ENCODE peak calls at places on chromosomes 2 and 18, in five cellular contexts. E is neuronal stem cell; G is CD8-positive, alpha-beta T cell; Z is adipocyte; Y is right cardiac atrium. F is an unnamed sample.

GRCh38 chr2:215535726-215536125 is 99.9 kb upstream of the FN1 start:
- DNase-seq in E (no peak), G (no peak), Y (no peak), Z (peak; percentile 59), F (no peak)

GRCh38 chr18:63199743-63200241 is 119.8 kb downstream of the BCL2 start:
- DNase-seq in Y (no peak), G (peak; percentile 35), E (no peak), Z (no peak), F (no peak)

GRCh38 chr2:190713476-190713875 is 64.6 kb downstream of the NAB1 start:
- DNase-seq in Z (no peak), E (no peak), Y (no peak), G (no peak), F (no peak)

GRCh38 chr2:143873886-143874285 is 646.0 kb downstream of the ZEB2 start:
- DNase-seq in E (no peak), Z (no peak), Y (no peak), G (no peak), F (no peak)

GRCh38 chr2:26623541-26624497 is 17.3 kb downstream of the CIB4 start:
- DNase-seq in Y (no peak), Z (peak; percentile 56), E (no peak), G (no peak), F (no peak)

GRCh38 chr2:169036717-169037450 is 5.8 kb upstream of the ABCB11 start:
- DNase-seq in E (no peak), Z (no peak), Y (no peak), G (no peak), F (no peak)

GRCh38 chr2:23602113-23602512 is 217.1 kb downstream of the KLHL29 start:
- DNase-seq in E (no peak), Z (peak; percentile 90), Y (no peak), G (no peak), F (peak; percentile 51)

GRCh38 chr2:64704996-64705395 is 51.3 kb upstream of the SERTAD2 start:
- DNase-seq in E (no peak), Z (no peak), G (no peak), Y (no peak), F (no peak)

GRCh38 chr2:218261424-218262273 is 834 bp downstream of the GPBAR1 start:
- DNase-seq in Y (peak; percentile 40), Z (no peak), G (no peak), E (no peak), F (no peak)

GRCh38 chr2:63738019-63738418 is 103.7 kb upstream of the UGP2 start:
- DNase-seq in G (no peak), Y (no peak), Z (no peak), E (no peak), F (no peak)

GRCh38 chr2:241372376-241372992 is 16.4 kb downstream of the FARP2 start:
- DNase-seq in Z (no peak), G (no peak), E (no peak), Y (no peak), F (no peak)

GRCh38 chr2:25920326-25920725 is 42.0 kb upstream of the ASXL2 start:
- DNase-seq in Z (peak; percentile 86), Y (no peak), G (no peak), E (no peak), F (peak; percentile 60)

GRCh38 chr2:157875720-157876065 is 437 bp downstream of the ACVR1 start:
- DNase-seq in Y (no peak), G (peak; percentile 58), Z (peak; percentile 81), E (peak; percentile 48), F (no peak)

GRCh38 chr2:51290725-51291124 is 258.8 kb upstream of the NRXN1 start:
- DNase-seq in Y (no peak), E (no peak), Z (peak; percentile 35), G (no peak), F (peak; percentile 10)

GRCh38 chr2:107785756-107786155 is 40.9 kb upstream of the RGPD4 start:
- DNase-seq in E (no peak), Y (no peak), Z (no peak), G (no peak), F (no peak)

GRCh38 chr2:233942731-233943130 is 25.6 kb downstream of the TRPM8 start:
- DNase-seq in Z (no peak), E (no peak), G (no peak), Y (no peak), F (no peak)

GRCh38 chr18:26003391-26003790 is 87.0 kb downstream of the SS18 start:
- DNase-seq in G (no peak), Y (no peak), E (no peak), Z (no peak), F (no peak)

GRCh38 chr18:76923485-76924085 is 101.2 kb downstream of the ZNF236 start:
- DNase-seq in Z (peak; percentile 11), G (no peak), Y (no peak), E (peak; percentile 15), F (no peak)

GRCh38 chr2:29587791-29588190 is 333.6 kb downstream of the ALK start:
- DNase-seq in Y (no peak), G (no peak), Z (no peak), E (no peak), F (no peak)

GRCh38 chr2:128812183-128812940 is 493.7 kb upstream of the HS6ST1 start:
- DNase-seq in E (no peak), Z (no peak), Y (no peak), G (no peak), F (no peak)

GRCh38 chr2:193776988-193777387 is 1582.3 kb upstream of the TMEFF2 start:
- DNase-seq in Y (no peak), E (no peak), G (no peak), Z (no peak), F (no peak)

GRCh38 chr2:98293003-98293402 is 53.3 kb upstream of the CNGA3 start:
- DNase-seq in E (no peak), G (no peak), Z (no peak), Y (no peak), F (no peak)

GRCh38 chr2:234373060-234373459 is 123.8 kb downstream of the ARL4C start:
- DNase-seq in Y (no peak), E (no peak), G (no peak), Z (no peak), F (no peak)

GRCh38 chr2:44944102-44944951 is 2.8 kb downstream of the SIX3 start:
- DNase-seq in E (no peak), Y (peak; percentile 44), G (no peak), Z (no peak), F (no peak)

GRCh38 chr2:234412726-234413125 is 84.2 kb downstream of the ARL4C start:
- DNase-seq in G (no peak), E (no peak), Z (peak; percentile 30), Y (no peak), F (no peak)

GRCh38 chr2:156784034-156784433 is 347.9 kb downstream of the GPD2 start:
- DNase-seq in G (no peak), Z (no peak), E (no peak), Y (no peak), F (no peak)

GRCh38 chr2:31945572-31945935 is 65.3 kb downstream of the MEMO1 start:
- DNase-seq in G (no peak), E (no peak), Z (no peak), Y (no peak), F (no peak)

GRCh38 chr2:2116657-2117056 is 214.4 kb downstream of the MYT1L start:
- DNase-seq in Y (no peak), E (no peak), G (no peak), Z (no peak), F (no peak)

GRCh38 chr2:10614940-10615339 is 74.8 kb downstream of the NOL10 start:
- DNase-seq in E (no peak), Y (no peak), G (no peak), Z (peak; percentile 9), F (no peak)

GRCh38 chr2:72255540-72255939 is 107.9 kb upstream of the CYP26B1 start:
- DNase-seq in G (no peak), E (no peak), Y (no peak), Z (no peak), F (no peak)

GRCh38 chr2:208594642-208595385 is 188.2 kb downstream of the PTH2R start:
- DNase-seq in E (no peak), Y (no peak), G (no peak), Z (no peak), F (no peak)
- H3K4me3 ChIP-seq in E (no peak overlapping the region), Y (no peak overlapping the region), G (no peak overlapping the region), Z (no peak overlapping the region), F (no peak overlapping the region)

DNA sequence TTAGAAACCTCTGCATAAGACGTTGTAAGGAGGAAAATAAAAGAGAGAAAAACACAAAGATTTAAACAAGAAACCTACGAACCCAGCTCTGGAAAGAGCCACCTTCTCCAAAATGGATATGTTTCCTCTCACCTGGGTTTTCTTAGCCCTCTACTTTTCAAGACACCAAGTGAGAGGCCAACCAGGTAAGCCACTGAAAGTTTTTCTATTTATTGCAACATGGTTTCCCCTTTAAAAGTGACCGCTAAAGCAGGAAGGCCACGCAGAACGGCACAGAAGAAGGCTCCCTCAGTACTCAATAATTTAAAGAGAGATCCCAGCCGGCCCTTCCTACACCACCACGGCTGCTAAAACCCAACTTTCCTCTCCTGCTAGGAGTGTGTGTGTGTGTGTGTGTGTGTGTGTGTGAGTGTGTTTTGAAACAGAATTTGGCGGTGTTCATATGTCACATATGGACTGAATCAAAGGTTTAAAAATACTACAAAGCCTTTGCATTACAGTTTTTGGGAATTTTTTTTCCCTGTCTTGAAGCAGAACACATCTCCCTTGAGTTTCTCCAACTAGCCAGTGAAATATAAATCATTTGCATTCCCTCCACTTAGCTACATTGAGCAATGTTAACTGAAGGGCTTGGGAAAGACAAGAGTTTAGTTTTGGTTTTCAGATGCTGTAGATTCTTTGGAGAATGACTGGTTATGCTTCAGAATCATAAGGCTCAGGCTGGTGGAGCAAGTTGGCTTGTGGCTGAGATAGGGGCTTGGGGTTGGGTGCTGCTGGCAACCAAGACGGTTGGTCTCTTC is 1.1 kb downstream of the NRP2 start:
- DNase-seq in Y (no peak), Z (peak; percentile 93), G (no peak), E (no peak), F (no peak)
- H3K27me3 ChIP-seq in Y (no peaks in the 10 kb centered on the region), Z (no peaks in the 10 kb centered on the region), G (peaks cover 22% of the 10 kb centered on the region), E (peaks cover 2% of the 10 kb centered on the region), F (no peaks in the 10 kb centered on the region)

GRCh38 chr2:174025271-174026121 is 60.3 kb upstream of the SP3 start:
- DNase-seq in E (no peak), Z (peak; percentile 96), G (no peak), Y (peak; percentile 94), F (peak; percentile 78)

GRCh38 chr2:174023591-174024523 is 58.7 kb upstream of the SP3 start:
- DNase-seq in Y (peak; percentile 80), G (no peak), E (no peak), Z (peak; percentile 74), F (peak; percentile 81)

GRCh38 chr2:174026122-174026845 is 61.1 kb upstream of the SP3 start:
- DNase-seq in E (no peak), G (no peak), Y (peak; percentile 51), Z (peak; percentile 59), F (no peak)

GRCh38 chr2:174022431-174022830 is 57.3 kb upstream of the SP3 start:
- DNase-seq in G (no peak), Y (no peak), E (no peak), Z (no peak), F (no peak)

GRCh38 chr2:174024524-174025270 is 59.5 kb upstream of the SP3 start:
- DNase-seq in E (no peak), Y (peak; percentile 92), G (no peak), Z (peak; percentile 85), F (no peak)
- H3K4me3 ChIP-seq in E (no peak overlapping the region), Y (no peak overlapping the region), G (no peak overlapping the region), Z (peak overlapping the region; percentile 74), F (no peak overlapping the region)

DNA sequence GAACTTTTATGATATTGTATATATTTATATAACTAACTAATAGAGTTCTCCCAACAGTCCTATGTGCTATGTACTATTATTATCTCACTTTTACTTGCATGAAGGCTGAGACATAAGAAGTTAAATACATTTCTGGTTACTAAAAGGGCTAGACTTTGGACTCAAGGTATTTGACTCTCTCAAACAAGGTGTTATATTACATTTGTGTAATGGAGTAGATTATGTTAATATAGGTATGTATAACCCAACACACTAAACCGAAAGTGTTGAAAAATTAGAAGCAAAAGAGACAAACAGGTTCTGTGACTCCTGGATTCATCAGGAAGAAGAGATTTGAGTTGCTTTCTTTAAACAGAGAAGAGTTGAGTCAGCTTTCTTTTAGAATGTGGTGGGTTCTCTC is 733.6 kb upstream of the ZEB2 start:
- DNase-seq in Y (no peak), G (no peak), E (no peak), Z (no peak), F (no peak)
- H3K27me3 ChIP-seq in Y (no peaks in the 10 kb centered on the region), G (no peaks in the 10 kb centered on the region), E (no peaks in the 10 kb centered on the region), Z (no peaks in the 10 kb centered on the region), F (no peaks in the 10 kb centered on the region)

F was measured in AG04450.